ENCODE peak calls at places on chromosomes 7 and 10, in seven cellular contexts. G is body of pancreas, T is astrocyte, S is MM.1S, I is heart left ventricle, K is transverse colon, U is fibroblast of lung. N is an unnamed sample. For H3K36me3, the result is how much of the 10 kb centered on the place peaks cover.

GRCh38 chr7:155222046-155222445 is 75.6 kb upstream of the INSIG1 start:
- DNase-seq in G (no peak), I (no peak), T (peak), S (no peak), K (no peak), U (no peak), N (no peak)

GRCh38 chr10:131121511-131122035 is 189.9 kb downstream of the TCERG1L start:
- DNase-seq in T (no peak), K (no peak), G (no peak), I (no peak), S (no peak), U (no peak), N (no peak)

GRCh38 chr10:119350529-119351001 is 143.2 kb downstream of the GRK5 start:
- DNase-seq in I (peak), T (peak), K (no peak), G (no peak), S (no peak), U (peak), N (no peak)

GRCh38 chr10:103493362-103493871 is at the start of gene NEURL1:
- DNase-seq in U (no peak), T (no peak), S (peak), K (no peak), I (no peak), G (no peak), N (no peak)

GRCh38 chr10:31697271-31698168 is 231.1 kb downstream of the ARHGAP12 start:
- DNase-seq in T (peak), I (peak), K (peak), S (no peak), U (peak), G (peak), N (peak)

GRCh38 chr10:69486922-69487730 is 35.9 kb downstream of the TSPAN15 start:
- DNase-seq in G (no peak), T (no peak), K (no peak), S (no peak), U (no peak), I (peak), N (no peak)

GRCh38 chr7:75054744-75055527 is 18.7 kb downstream of the RCC1L start:
- DNase-seq in T (peak), S (no peak), I (peak), K (no peak), G (no peak), U (peak), N (peak)

GRCh38 chr10:132023092-132023811 is 41.5 kb upstream of the BNIP3 start:
- DNase-seq in K (peak), I (peak), U (peak), G (peak), S (no peak), T (peak), N (peak)

GRCh38 chr10:128996092-128996491 is 470.9 kb upstream of the MGMT start:
- DNase-seq in T (no peak), S (no peak), U (no peak), I (no peak), K (no peak), G (no peak), N (no peak)

GRCh38 chr7:83863906-83864305 is 215.0 kb upstream of the SEMA3E start:
- DNase-seq in G (no peak), T (no peak), I (no peak), S (no peak), K (no peak), U (no peak), N (no peak)

GRCh38 chr10:21184216-21184615 is 287.1 kb upstream of the NEBL start:
- DNase-seq in U (peak), K (no peak), T (no peak), S (no peak), G (no peak), I (no peak), N (peak)

GRCh38 chr10:124165311-124165710 is 71.9 kb upstream of the CHST15 start:
- DNase-seq in U (no peak), I (no peak), K (no peak), T (no peak), S (no peak), G (no peak), N (no peak)

GRCh38 chr7:30933124-30933893 is 21.7 kb downstream of the AQP1 start:
- DNase-seq in G (peak), K (no peak), T (no peak), I (no peak), U (no peak), S (no peak), N (peak)

GRCh38 chr10:110820321-110820814 is 51.4 kb upstream of the PDCD4 start:
- DNase-seq in K (no peak), U (peak), I (peak), S (no peak), T (peak), G (no peak), N (no peak)

GRCh38 chr7:26090927-26091519 is 61.0 kb upstream of the NFE2L3 start:
- DNase-seq in K (no peak), T (peak), S (peak), I (no peak), G (no peak), U (peak), N (no peak)

DNA sequence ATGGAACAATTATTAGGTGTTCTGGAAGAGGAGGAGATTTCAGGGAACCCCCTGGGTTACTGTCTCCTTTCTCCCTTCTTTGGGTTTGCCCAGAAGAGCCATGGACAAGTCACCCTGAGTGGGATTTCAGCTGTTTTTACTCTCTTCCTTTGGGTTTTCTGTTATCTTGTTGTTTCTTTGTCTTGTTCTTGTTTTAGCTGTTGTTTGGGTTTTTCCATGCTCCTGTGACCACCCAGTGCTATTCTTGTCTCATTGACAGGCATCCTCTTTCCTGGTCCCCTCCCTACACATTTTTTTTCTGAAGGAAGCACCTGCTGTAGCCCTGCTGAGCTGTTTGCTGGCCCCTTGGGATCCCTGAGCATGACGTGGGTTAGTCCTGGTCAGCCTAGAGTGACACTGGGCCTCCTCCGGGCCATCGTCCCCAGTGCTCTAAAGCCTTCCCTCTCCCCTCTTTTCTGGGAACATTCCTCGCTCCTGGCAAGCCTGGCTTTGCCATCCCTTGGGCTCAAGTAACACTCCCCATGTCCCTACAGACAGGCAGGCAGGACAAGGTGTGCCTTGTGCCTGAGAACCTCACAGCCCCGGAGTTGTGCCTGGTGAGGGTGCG is 3.5 kb downstream of the SH2D4B start:
- DNase-seq in I (peak), U (no peak), K (no peak), T (no peak), G (no peak), S (no peak), N (no peak)
- H3K4me3 ChIP-seq in I (no peak), U (no peak), K (peak), T (no peak), G (no peak), S (no peak), N (no peak)

GRCh38 chr10:27643296-27643695 is 102.3 kb downstream of the MKX start:
- DNase-seq in T (no peak), U (peak), S (no peak), I (no peak), G (no peak), K (no peak), N (no peak)

GRCh38 chr10:27642023-27642589 is 103.5 kb downstream of the MKX start:
- DNase-seq in K (no peak), G (no peak), T (no peak), U (no peak), I (no peak), S (no peak), N (no peak)

GRCh38 chr10:27646194-27646593 is 99.4 kb downstream of the MKX start:
- DNase-seq in U (peak), S (no peak), G (no peak), I (no peak), K (no peak), T (peak), N (no peak)

GRCh38 chr10:27644307-27644939 is 101.2 kb downstream of the MKX start:
- DNase-seq in K (no peak), T (no peak), S (no peak), U (peak), I (no peak), G (no peak), N (no peak)

DNA sequence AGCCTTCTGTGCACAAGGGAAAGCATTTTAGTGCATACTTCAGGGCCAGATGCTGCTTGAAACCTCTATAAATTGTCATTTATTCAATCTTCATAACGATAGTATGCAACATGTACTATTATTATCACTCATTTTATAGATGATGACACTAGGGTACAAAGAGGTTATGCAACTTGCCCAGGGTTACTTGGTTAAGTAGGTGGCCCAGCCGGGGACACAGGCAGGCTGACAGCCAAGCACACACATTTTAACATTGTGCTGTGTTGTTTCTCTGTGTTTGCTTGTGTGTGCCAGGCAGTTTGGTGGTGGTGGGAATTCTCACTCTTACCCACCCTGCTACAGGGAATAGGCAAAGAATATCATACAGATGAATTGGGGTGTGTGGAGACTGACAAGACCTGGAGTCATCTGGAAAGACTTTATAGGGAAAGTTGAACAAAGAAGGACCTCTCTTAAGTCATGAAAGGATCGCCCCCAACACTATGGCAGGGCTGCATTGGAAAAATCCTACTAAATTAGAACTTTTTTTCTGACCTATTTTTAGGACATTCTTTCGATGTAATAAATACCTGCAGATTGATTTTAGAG is 98.9 kb downstream of the MKX start:
- DNase-seq in S (no peak), T (no peak), K (no peak), I (no peak), U (no peak), G (no peak), N (no peak)
- H3K36me3 ChIP-seq in S (under half), T (under half), K (under half), I (under half), U (under half), G (under half), N (under half)

DNA sequence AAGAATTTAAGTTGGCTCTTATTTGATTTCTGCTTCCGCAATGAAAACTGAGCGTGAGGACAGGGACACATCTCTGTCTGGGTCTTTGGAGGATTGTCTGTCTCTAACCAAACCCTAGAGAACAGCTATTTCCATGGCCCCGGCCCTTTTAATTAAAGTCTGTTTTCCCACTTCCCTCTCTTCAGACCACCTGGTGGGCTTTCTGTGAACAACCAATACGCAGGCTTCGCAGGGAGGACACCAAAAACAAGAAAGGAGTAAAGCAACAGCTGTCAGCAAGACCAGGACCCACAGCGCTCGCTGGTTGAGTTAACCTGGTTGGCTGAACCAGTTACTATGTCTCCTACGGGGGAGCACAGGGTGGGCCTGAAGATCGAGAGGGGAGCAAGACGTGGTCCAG is 217.1 kb upstream of the FRMD4A start:
- DNase-seq in I (no peak), T (no peak), G (no peak), S (no peak), K (no peak), U (no peak), N (no peak)
- TF ChIP-seq CTCF in I (no peak), T (peak), G (no peak), S (peak), K (no peak), U (no peak), N (no peak)

GRCh38 chr7:127904706-127905056 is 126.6 kb downstream of the LRRC4 start:
- DNase-seq in K (no peak), S (no peak), U (no peak), I (no peak), G (no peak), T (no peak), N (no peak)
- H3K4me3 ChIP-seq in K (no peak), S (no peak), U (no peak), I (no peak), G (no peak), T (no peak), N (no peak)